ENCODE peak calls at places on chromosomes 11 and 22, in seven cellular contexts. E is neuronal stem cell, D is mesendoderm, H is mesenchymal stem cell, O is IMR-90, U is H1, M is trophoblast cell. N is an unnamed sample.

GRCh38 chr22:31647516-31647915 is 14.5 kb downstream of the PISD start:
- DNase-seq in D (no peak), H (peak), M (peak), E (no peak), U (no peak), O (peak), N (no peak)

GRCh38 chr11:33828604-33829429 is 54.5 kb upstream of the FBXO3 start:
- DNase-seq in D (no peak), U (no peak), E (peak), H (no peak), M (no peak), O (no peak), N (peak)

GRCh38 chr22:22235564-22235963 is 9.0 kb upstream of the VPREB1 start:
- DNase-seq in D (peak), U (no peak), O (no peak), H (no peak), E (no peak), M (peak), N (peak)

GRCh38 chr11:35352107-35352888 is 67.1 kb downstream of the SLC1A2 start:
- DNase-seq in H (no peak), U (no peak), D (no peak), E (no peak), O (peak), M (no peak), N (no peak)

GRCh38 chr22:50269573-50270301 is 443 bp downstream of the MAPK11 start:
- DNase-seq in E (no peak), M (no peak), D (no peak), H (peak), O (peak), U (no peak), N (no peak)

GRCh38 chr22:41650821-41651220 is 29.7 kb downstream of the XRCC6 start:
- DNase-seq in M (no peak), U (no peak), D (no peak), H (no peak), O (no peak), E (no peak), N (no peak)

GRCh38 chr11:13429288-13429687 is 33.7 kb downstream of the BTBD10 start:
- DNase-seq in O (no peak), D (no peak), E (no peak), H (no peak), M (no peak), U (no peak), N (no peak)

GRCh38 chr11:96424693-96425092 is 34.9 kb downstream of the JRKL start:
- DNase-seq in E (no peak), H (peak), U (no peak), D (peak), M (peak), O (peak), N (no peak)

GRCh38 chr11:64070301-64070656 is 34.5 kb downstream of the FLRT1 start:
- DNase-seq in E (peak), O (no peak), D (peak), U (no peak), M (no peak), H (no peak), N (no peak)

GRCh38 chr22:29926057-29926456 is 43.1 kb downstream of the MTMR3 start:
- DNase-seq in H (no peak), U (no peak), D (no peak), O (no peak), E (no peak), M (no peak), N (no peak)

GRCh38 chr11:18727499-18728236 is 1.7 kb upstream of the IGSF22 start:
- DNase-seq in E (peak), U (no peak), D (peak), M (peak), H (peak), O (peak), N (peak)

GRCh38 chr22:41779889-41780505 is 20.5 kb upstream of the CCDC134 start:
- DNase-seq in O (no peak), E (no peak), M (no peak), H (no peak), U (no peak), D (no peak), N (no peak)

GRCh38 chr22:22110548-22111266 is 128.1 kb upstream of the TOP3B start:
- DNase-seq in H (peak), M (peak), E (peak), O (peak), D (peak), U (no peak), N (peak)

GRCh38 chr22:43996170-43996980 is 27.7 kb upstream of the PARVB start:
- DNase-seq in E (no peak), M (no peak), O (no peak), D (no peak), H (no peak), U (no peak), N (no peak)

GRCh38 chr11:25602149-25602548 is 729.8 kb upstream of the ANO3 start:
- DNase-seq in E (peak), H (no peak), D (peak), U (no peak), O (no peak), M (no peak), N (no peak)

GRCh38 chr11:118699508-118700220 is 20.2 kb upstream of the TREH start:
- DNase-seq in O (no peak), E (no peak), D (peak), U (no peak), H (no peak), M (no peak), N (no peak)

GRCh38 chr11:17591293-17591692 is 44.2 kb downstream of the OTOG start:
- DNase-seq in E (no peak), U (no peak), H (no peak), M (no peak), O (no peak), D (no peak), N (peak)

GRCh38 chr11:76629133-76629852 is 41.3 kb downstream of the LRRC32 start:
- DNase-seq in H (peak), O (peak), U (no peak), E (no peak), D (no peak), M (peak), N (no peak)

GRCh38 chr11:26696330-26696729 is 25.5 kb downstream of the SLC5A12 start:
- DNase-seq in O (no peak), H (no peak), E (no peak), M (peak), U (no peak), D (no peak), N (no peak)

GRCh38 chr22:32852346-32853251 is 51.1 kb downstream of the TIMP3 start:
- DNase-seq in U (no peak), O (no peak), M (peak), E (no peak), D (no peak), H (peak), N (no peak)

GRCh38 chr22:25134028-25134427 is 65.6 kb upstream of the CRYBB3 start:
- DNase-seq in U (no peak), E (no peak), M (no peak), D (no peak), O (no peak), H (no peak), N (no peak)

GRCh38 chr11:34262601-34263081 is 95.2 kb downstream of the ABTB2 start:
- DNase-seq in M (no peak), D (no peak), U (no peak), H (no peak), E (no peak), O (no peak), N (no peak)

GRCh38 chr22:50089231-50090140 is at the start of gene MOV10L1:
- DNase-seq in E (no peak), H (no peak), U (no peak), M (peak), O (no peak), D (no peak), N (peak)

GRCh38 chr11:99316761-99317475 is 296.2 kb downstream of the CNTN5 start:
- DNase-seq in E (no peak), M (no peak), D (no peak), O (no peak), H (no peak), U (no peak), N (no peak)

GRCh38 chr11:60929774-60930173 is 5.5 kb downstream of the TMEM132A start:
- DNase-seq in D (no peak), M (no peak), E (no peak), U (no peak), O (no peak), H (no peak), N (no peak)
- H3K18ac ChIP-seq in D (no peak), M (no peak), E (no peak), U (no peak), O (no peak), H (no peak), N (no peak)

DNA sequence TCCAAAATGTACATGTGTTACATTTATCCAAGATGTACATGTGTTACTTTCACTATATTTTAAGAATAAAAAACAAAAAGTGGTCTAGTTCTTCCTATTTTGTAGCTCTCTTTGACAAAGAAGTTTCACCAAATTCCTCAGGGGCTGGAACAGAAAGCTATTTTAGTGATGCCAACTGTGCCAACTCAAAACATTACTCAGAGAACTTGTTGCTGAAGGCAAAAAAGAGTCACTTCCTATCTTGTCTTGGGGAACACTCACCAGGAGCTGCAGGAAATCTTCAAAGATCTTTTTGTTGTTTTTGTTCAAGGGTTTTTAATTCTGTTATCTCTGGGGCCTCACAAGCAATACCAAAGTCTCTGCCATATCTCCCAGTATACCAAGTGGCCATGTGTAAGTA is 13.6 kb upstream of the EED start:
- DNase-seq in O (no peak), U (no peak), M (no peak), E (no peak), D (no peak), H (no peak), N (no peak)
- H3K18ac ChIP-seq in O (no peak), U (no peak), M (no peak), E (no peak), D (no peak), H (no peak), N (no peak)

GRCh38 chr22:26892401-26893033 is 235.1 kb downstream of the MIAT start:
- DNase-seq in O (no peak), H (peak), D (no peak), E (no peak), M (no peak), U (no peak), N (peak)
- H3K18ac ChIP-seq in O (no peak), H (no peak), D (no peak), E (no peak), M (no peak), U (no peak), N (no peak)

DNA sequence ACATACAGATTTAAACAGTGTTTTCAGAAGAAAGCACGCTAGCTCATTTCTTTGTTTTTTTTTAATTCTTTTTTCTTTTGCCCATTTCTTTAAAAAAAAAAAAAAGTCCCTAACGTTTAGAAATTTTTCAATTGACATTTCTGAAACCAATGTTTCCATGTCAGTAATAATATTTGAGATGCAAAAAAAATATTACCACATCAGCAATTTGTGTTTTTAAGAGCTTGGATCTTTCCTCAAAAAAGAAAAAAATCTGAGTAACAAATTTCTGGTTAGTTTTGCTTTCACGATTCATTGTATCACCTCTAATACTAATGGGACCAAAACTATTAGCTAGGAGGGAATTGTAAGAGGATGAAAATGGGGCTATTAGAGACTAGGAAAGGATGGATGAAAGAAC is 39.9 kb upstream of the ASPHD2 start:
- DNase-seq in O (no peak), H (no peak), U (no peak), D (no peak), E (no peak), M (no peak), N (no peak)
- H3K18ac ChIP-seq in O (no peak), H (no peak), U (no peak), D (no peak), E (no peak), M (no peak), N (no peak)

GRCh38 chr11:78786746-78787145 is 212.1 kb upstream of the NARS2 start:
- DNase-seq in O (no peak), H (no peak), U (no peak), E (no peak), D (no peak), M (no peak), N (no peak)
- H3K18ac ChIP-seq in O (peak), H (peak), U (no peak), E (peak), D (no peak), M (no peak), N (no peak)

GRCh38 chr22:17726561-17727243 is 47.6 kb downstream of the BID start:
- DNase-seq in E (no peak), M (peak), D (no peak), U (no peak), O (peak), H (peak), N (no peak)
- H3K18ac ChIP-seq in E (no peak), M (no peak), D (no peak), U (no peak), O (peak), H (peak), N (no peak)

GRCh38 chr11:11558826-11559225 is 63.0 kb downstream of the GALNT18 start:
- DNase-seq in E (no peak), D (peak), O (no peak), U (no peak), H (no peak), M (no peak), N (no peak)
- H3K18ac ChIP-seq in E (no peak), D (no peak), O (no peak), U (no peak), H (no peak), M (no peak), N (no peak)